ENCODE peak calls at places on chromosome 13, in five cellular contexts. K is IMR-90, Q is trophoblast cell, G is H1, P is mesenchymal stem cell. E is an unnamed sample.
A peak's percentile ranks its signal among the peaks of the same experiment; 100 is the strongest.

GRCh38 chr13:62702502-62702901 is 1286.9 kb upstream of the PCDH20 start:
- DNase-seq in K (no peak), Q (no peak), G (no peak), P (no peak), E (no peak)

GRCh38 chr13:94433055-94433947 is 46.2 kb downstream of the DCT start:
- DNase-seq in K (no peak), Q (peak; percentile 27), G (peak; percentile 9), P (no peak), E (no peak)

GRCh38 chr13:109162248-109163051 is 533.0 kb downstream of the MYO16 start:
- DNase-seq in K (no peak), Q (peak; percentile 9), G (no peak), P (no peak), E (no peak)

GRCh38 chr13:45082964-45083363 is 37.3 kb upstream of the GTF2F2 start:
- DNase-seq in K (peak; percentile 66), Q (no peak), G (no peak), P (no peak), E (no peak)

GRCh38 chr13:110907951-110908898 is 6.6 kb downstream of the ANKRD10 start:
- DNase-seq in K (peak; percentile 72), Q (peak; percentile 38), G (peak; percentile 75), P (peak; percentile 37), E (no peak)

GRCh38 chr13:36282818-36283432 is 14.7 kb downstream of the CCDC169 start:
- DNase-seq in K (peak; percentile 57), Q (peak; percentile 79), G (no peak), P (peak; percentile 50), E (peak; percentile 12)

GRCh38 chr13:91078093-91078679 is 269.3 kb upstream of the MIR17HG start:
- DNase-seq in K (no peak), Q (peak; percentile 51), G (no peak), P (peak; percentile 26), E (no peak)

GRCh38 chr13:49791214-49791752 is 1.2 kb downstream of the KPNA3 start:
- DNase-seq in K (peak; percentile 35), Q (peak; percentile 32), G (no peak), P (peak; percentile 35), E (no peak)

GRCh38 chr13:106453101-106453500 is 82.4 kb downstream of the EFNB2 start:
- DNase-seq in K (no peak), Q (no peak), G (no peak), P (no peak), E (no peak)

GRCh38 chr13:50684366-50684765 is 159.1 kb downstream of the DLEU7 start:
- DNase-seq in K (no peak), Q (no peak), G (no peak), P (no peak), E (no peak)

GRCh38 chr13:20291037-20291436 is 58.9 kb upstream of the GJB6 start:
- DNase-seq in K (no peak), Q (no peak), G (no peak), P (no peak), E (no peak)

GRCh38 chr13:35621989-35622388 is 145.5 kb upstream of the MAB21L1 start:
- DNase-seq in K (peak; percentile 2), Q (no peak), G (no peak), P (peak; percentile 1), E (no peak)

GRCh38 chr13:29105779-29106178 is 285.6 kb downstream of the MTUS2 start:
- DNase-seq in K (no peak), Q (no peak), G (no peak), P (no peak), E (no peak)

GRCh38 chr13:102703721-102704035 is 8.8 kb upstream of the METTL21C start:
- DNase-seq in K (no peak), Q (no peak), G (no peak), P (no peak), E (no peak)

GRCh38 chr13:45361596-45362206 is 20.7 kb upstream of the TPT1 start:
- DNase-seq in K (peak; percentile 67), Q (peak; percentile 82), G (no peak), P (no peak), E (no peak)

GRCh38 chr13:57933606-57934005 is 302.1 kb downstream of the PCDH17 start:
- DNase-seq in K (no peak), Q (no peak), G (no peak), P (peak; percentile 1), E (no peak)

GRCh38 chr13:31756346-31756745 is 17.0 kb downstream of the RXFP2 start:
- DNase-seq in K (peak; percentile 94), Q (peak; percentile 55), G (no peak), P (peak; percentile 89), E (no peak)

GRCh38 chr13:93552596-93552995 is 326.0 kb downstream of the GPC6 start:
- DNase-seq in K (no peak), Q (peak; percentile 13), G (no peak), P (no peak), E (no peak)

GRCh38 chr13:94182185-94182761 is 297.2 kb downstream of the DCT start:
- DNase-seq in K (no peak), Q (no peak), G (no peak), P (no peak), E (no peak)

DNA sequence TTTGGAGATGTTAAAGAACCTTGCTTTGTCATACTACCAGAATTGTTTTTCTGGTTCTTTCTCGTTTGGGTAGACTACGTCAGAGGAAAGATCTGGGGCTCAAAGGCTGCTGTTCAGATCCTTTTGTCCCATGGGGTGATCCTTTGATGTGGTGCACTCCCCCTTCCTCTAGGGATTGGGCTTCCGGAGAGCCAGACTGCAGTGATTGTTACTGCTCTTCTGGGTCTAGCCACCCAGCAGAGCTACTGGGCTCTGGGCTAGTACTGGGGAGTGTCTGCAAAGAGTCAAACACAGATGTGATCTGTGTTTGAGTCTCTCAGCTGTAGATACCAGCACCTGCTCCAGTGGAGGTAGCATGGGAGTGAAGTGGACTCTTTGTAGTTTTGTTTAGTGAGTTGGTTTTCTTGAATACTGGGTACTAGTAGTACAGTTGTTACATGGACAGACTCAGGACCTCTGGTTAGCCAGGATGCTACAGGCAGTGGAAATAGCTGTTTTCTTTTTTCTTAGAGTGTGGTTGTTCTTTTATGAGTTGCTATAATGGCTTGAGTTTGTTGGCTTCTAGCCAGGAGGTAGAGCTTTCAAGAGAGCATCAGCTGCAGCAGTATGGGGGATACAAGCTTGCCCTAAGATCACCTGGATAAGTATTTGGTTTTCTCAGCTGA is 34.4 kb downstream of the DNAJC15 start:
- DNase-seq in K (no peak), Q (peak; percentile 16), G (no peak), P (peak; percentile 18), E (no peak)
- H3K4ac ChIP-seq in K (peak overlapping the region; percentile 72), Q (peak overlapping the region; percentile 93), G (no peak overlapping the region), P (no peak overlapping the region), E (no peak overlapping the region)

GRCh38 chr13:24124789-24125476 is 35.6 kb upstream of the SPATA13 start:
- DNase-seq in K (peak; percentile 28), Q (no peak), G (no peak), P (no peak), E (no peak)
- H3K14ac ChIP-seq in K (no peak overlapping the region), Q (no peak overlapping the region), G (no peak overlapping the region), P (no peak overlapping the region), E (no peak overlapping the region)

GRCh38 chr13:75836441-75836840 is 200.3 kb downstream of the LMO7 start:
- DNase-seq in K (no peak), Q (peak; percentile 55), G (no peak), P (no peak), E (no peak)
- H3K36me3 ChIP-seq in K (peaks cover 20% of the 10 kb centered on the region), Q (peaks cover under 1% of the 10 kb centered on the region), G (no peaks in the 10 kb centered on the region), P (peaks cover 78% of the 10 kb centered on the region), E (no peaks in the 10 kb centered on the region)

GRCh38 chr13:98174321-98174720 is 2.7 kb downstream of the RNF113B start:
- DNase-seq in K (no peak), Q (no peak), G (no peak), P (no peak), E (no peak)
- H3K4ac ChIP-seq in K (peak overlapping the region; percentile 91), Q (no peak overlapping the region), G (no peak overlapping the region), P (no peak overlapping the region), E (no peak overlapping the region)

GRCh38 chr13:80342541-80343371 is 1.8 kb upstream of the SPRY2 start:
- DNase-seq in K (peak; percentile 66), Q (peak; percentile 94), G (no peak), P (peak; percentile 79), E (peak; percentile 85)
- H3K14ac ChIP-seq in K (peak overlapping the region; percentile 49), Q (peak overlapping the region; percentile 62), G (no peak overlapping the region), P (no peak overlapping the region), E (no peak overlapping the region)

E was measured in neuronal stem cell.